ENCODE peak calls at places on chromosomes 5 and 9, in eight cellular contexts. O is body of pancreas, X is ovary, P is heart right ventricle, I is upper lobe of right lung, E is heart left ventricle, K is Peyer's patch, D is colonic mucosa. F is an unnamed sample.
A peak's percentile ranks its signal among the peaks of the same experiment; 100 is the strongest.

GRCh38 chr5:65823174-65823573 is 101.2 kb downstream of the NLN start:
- DNase-seq in E (no peak), D (no peak), K (no peak), P (no peak), X (no peak), I (no peak), O (no peak), F (no peak)

GRCh38 chr9:134319306-134320194 is 6.7 kb upstream of the RXRA start:
- DNase-seq in K (no peak), E (peak; percentile 53), X (peak; percentile 13), D (no peak), I (peak; percentile 55), P (no peak), O (peak; percentile 10), F (no peak)

GRCh38 chr5:67065237-67065636 is 131.4 kb downstream of the CD180 start:
- DNase-seq in P (no peak), K (no peak), I (no peak), E (no peak), D (no peak), X (no peak), O (no peak), F (no peak)

GRCh38 chr5:178365501-178366440 is 133.2 kb upstream of the PHYKPL start:
- DNase-seq in I (no peak), D (no peak), P (no peak), O (no peak), E (peak; percentile 32), K (no peak), X (no peak), F (no peak)

GRCh38 chr5:163509288-163510040 is 4.0 kb downstream of the MAT2B start:
- DNase-seq in P (no peak), E (no peak), D (peak; percentile 52), X (no peak), O (no peak), K (peak; percentile 76), I (no peak), F (no peak)

GRCh38 chr5:150486402-150487198 is 21.3 kb upstream of the NDST1 start:
- DNase-seq in P (peak; percentile 67), K (peak; percentile 69), X (peak; percentile 59), E (peak; percentile 73), D (peak; percentile 68), I (peak; percentile 87), O (peak; percentile 87), F (no peak)

GRCh38 chr5:54081415-54081814 is 229.0 kb downstream of the ARL15 start:
- DNase-seq in O (no peak), K (no peak), P (no peak), D (no peak), I (no peak), E (no peak), X (no peak), F (no peak)

GRCh38 chr5:76602094-76602726 is 21.0 kb downstream of the F2RL2 start:
- DNase-seq in X (no peak), E (no peak), O (no peak), K (no peak), D (no peak), P (no peak), I (no peak), F (no peak)

GRCh38 chr9:104287255-104287872 is 193.3 kb downstream of the SMC2 start:
- DNase-seq in K (no peak), D (no peak), E (no peak), I (no peak), X (no peak), O (no peak), P (no peak), F (no peak)

GRCh38 chr5:1144089-1144488 is 32.2 kb upstream of the SLC12A7 start:
- DNase-seq in K (no peak), P (no peak), O (no peak), I (no peak), E (no peak), D (no peak), X (no peak), F (no peak)

GRCh38 chr9:125430611-125431305 is 169.1 kb downstream of the GAPVD1 start:
- DNase-seq in I (peak; percentile 48), P (no peak), K (no peak), E (no peak), D (no peak), O (no peak), X (no peak), F (no peak)

GRCh38 chr9:127777368-127777960 is 1.0 kb downstream of the SH2D3C start:
- DNase-seq in I (no peak), O (no peak), X (no peak), D (no peak), E (no peak), P (no peak), K (no peak), F (no peak)

GRCh38 chr5:55994502-55994997 is at the start of gene IL6ST:
- DNase-seq in E (no peak), D (peak; percentile 69), K (peak; percentile 75), O (peak; percentile 76), P (peak; percentile 77), I (no peak), X (no peak), F (peak; percentile 75)

GRCh38 chr9:33044677-33045282 is 19.7 kb downstream of the DNAJA1 start:
- DNase-seq in P (peak; percentile 15), I (no peak), E (no peak), O (peak; percentile 47), K (peak; percentile 57), X (no peak), D (peak; percentile 67), F (no peak)

GRCh38 chr5:136082390-136083193 is 50.1 kb upstream of the SMAD5 start:
- DNase-seq in I (peak; percentile 81), D (peak; percentile 91), O (peak; percentile 75), X (peak; percentile 75), E (no peak), P (peak; percentile 90), K (peak; percentile 78), F (no peak)

GRCh38 chr5:175235251-175235963 is 208.6 kb downstream of the DRD1 start:
- DNase-seq in O (no peak), E (no peak), K (no peak), X (no peak), D (no peak), P (no peak), I (no peak), F (no peak)

GRCh38 chr5:158718738-158719505 is 380.8 kb downstream of the EBF1 start:
- DNase-seq in D (no peak), O (no peak), X (no peak), E (no peak), P (no peak), I (no peak), K (no peak), F (no peak)

GRCh38 chr5:40679071-40679997 is at the start of gene PTGER4:
- DNase-seq in D (peak; percentile 98), E (peak; percentile 97), K (peak; percentile 97), O (peak; percentile 93), X (peak; percentile 66), I (peak; percentile 97), P (peak; percentile 93), F (peak; percentile 92)

GRCh38 chr9:110126986-110127864 is 80.7 kb downstream of the C9orf152 start:
- DNase-seq in K (peak; percentile 60), D (peak; percentile 61), P (peak; percentile 90), E (peak; percentile 88), X (peak; percentile 82), O (peak; percentile 33), I (no peak), F (peak; percentile 78)

GRCh38 chr9:133657120-133657661 is 21.0 kb downstream of the DBH start:
- DNase-seq in I (no peak), O (no peak), P (no peak), K (no peak), X (no peak), D (no peak), E (no peak), F (no peak)

GRCh38 chr5:103908327-103909099 is 345.9 kb upstream of the NUDT12 start:
- DNase-seq in K (no peak), I (no peak), E (no peak), O (no peak), X (no peak), D (no peak), P (no peak), F (no peak)

DNA sequence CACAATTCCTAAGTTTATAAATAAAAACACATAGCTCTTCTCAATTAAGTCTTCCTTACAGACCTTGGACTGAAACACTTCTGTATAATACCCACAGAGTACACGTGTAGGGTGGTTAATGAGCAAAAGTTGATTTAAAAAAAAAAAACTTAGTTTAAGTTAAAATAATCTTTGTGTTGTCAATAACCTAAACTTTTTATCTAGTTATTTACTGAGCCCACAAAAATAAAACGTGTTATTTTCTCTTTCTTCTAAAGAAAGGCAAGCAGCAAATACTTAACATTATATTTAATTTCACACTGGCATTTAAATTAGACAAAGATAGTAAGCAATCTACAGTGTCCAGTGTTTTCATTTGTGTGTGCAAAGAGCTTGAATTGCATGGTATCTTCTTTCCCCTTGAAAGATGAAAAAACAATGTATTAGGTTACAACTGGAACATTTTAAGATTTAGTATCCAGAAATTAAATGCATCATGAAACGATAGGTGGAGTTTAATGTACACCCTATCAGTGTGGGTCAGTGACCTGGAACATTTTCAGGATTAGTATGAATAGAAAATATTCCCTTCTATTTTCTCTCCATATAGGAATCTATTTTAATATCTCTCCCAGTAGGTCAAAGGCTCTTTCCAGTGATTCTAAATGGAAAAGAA is 1014.8 kb downstream of the NR2F1-AS1 start:
- DNase-seq in E (no peak), I (no peak), X (no peak), O (no peak), P (no peak), D (no peak), K (no peak), F (no peak)
- H3K4me1 ChIP-seq in E (no peaks in the 10 kb centered on the region), I (no peaks in the 10 kb centered on the region), X (no peaks in the 10 kb centered on the region), O (no peaks in the 10 kb centered on the region), P (no peaks in the 10 kb centered on the region), D (no peaks in the 10 kb centered on the region), K (no peaks in the 10 kb centered on the region), F (no peaks in the 10 kb centered on the region)

GRCh38 chr5:78509884-78510769 is 138.4 kb downstream of the LHFPL2 start:
- DNase-seq in X (peak; percentile 21), P (peak; percentile 63), D (peak; percentile 78), I (peak; percentile 90), K (peak; percentile 83), O (peak; percentile 85), E (peak; percentile 90), F (peak; percentile 74)
- TF ChIP-seq CTCF in X (no peak), P (no peak), D (no peak), I (peak; percentile 27), K (no peak), O (no peak), E (peak; percentile 14), F (peak; percentile 50)

DNA sequence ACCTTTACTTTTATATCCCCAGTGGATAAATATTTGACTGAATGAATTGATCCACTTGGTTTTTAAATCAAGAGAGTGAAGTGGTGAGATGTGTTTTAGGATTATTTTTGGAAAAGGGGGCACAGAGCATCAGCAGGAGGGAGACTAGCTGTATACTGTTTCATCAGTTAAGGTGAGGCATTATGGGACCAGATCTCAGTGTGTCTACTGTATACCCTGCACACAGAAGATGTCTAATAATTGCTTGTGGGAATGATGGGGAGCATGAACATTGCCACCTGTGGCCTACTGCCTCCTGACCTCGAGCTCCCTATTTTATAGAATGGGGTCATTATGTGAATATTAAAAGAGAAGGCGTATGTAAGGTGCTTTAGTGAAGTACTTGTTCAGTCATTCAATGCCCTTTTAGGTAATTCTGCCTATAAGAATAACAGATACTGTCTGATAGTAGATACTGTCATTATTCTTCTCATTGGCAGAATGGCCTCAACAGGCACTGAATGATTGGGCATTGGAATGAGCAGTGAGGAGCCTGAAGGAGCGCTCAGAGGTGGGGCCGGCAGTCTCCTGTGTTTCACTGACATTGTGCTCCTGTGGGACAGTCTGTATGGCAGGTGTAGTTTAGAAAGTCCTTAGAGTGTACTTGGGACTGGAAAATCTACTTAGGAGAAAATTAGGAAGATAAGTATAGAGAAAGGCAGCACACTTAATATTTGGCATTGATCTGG is 47.4 kb upstream of the FAM120AOS start:
- DNase-seq in I (peak; percentile 29), K (no peak), X (no peak), P (no peak), O (no peak), E (no peak), D (no peak), F (no peak)
- H3K4me3 ChIP-seq in I (peak overlapping the region; percentile 42), K (no peak overlapping the region), X (peak overlapping the region; percentile 33), P (peak overlapping the region; percentile 49), O (no peak overlapping the region), E (peak overlapping the region; percentile 46), D (no peak overlapping the region), F (no peak overlapping the region)

GRCh38 chr9:81596671-81597426 is 92.5 kb downstream of the TLE1 start:
- DNase-seq in P (no peak), E (no peak), I (no peak), D (no peak), K (no peak), X (no peak), O (no peak), F (no peak)
- H3K4me1 ChIP-seq in P (peaks cover 84% of the 10 kb centered on the region), E (peaks cover 63% of the 10 kb centered on the region), I (peaks cover 5% of the 10 kb centered on the region), D (peaks cover 3% of the 10 kb centered on the region), K (no peaks in the 10 kb centered on the region), X (peaks cover 1% of the 10 kb centered on the region), O (peaks cover 22% of the 10 kb centered on the region), F (no peaks in the 10 kb centered on the region)

F was measured in right atrium auricular region.